ENCODE peak calls at places on chromosomes 12 and 14, in six cellular contexts. One of them, this sample, is unnamed.
A peak's percentile ranks its signal among the peaks of the same experiment; 100 is the strongest.

GRCh38 chr12:69266045-69266635 is 26.8 kb downstream of the CPSF6 start:
- DNase-seq in upper lobe of right lung: no peak
- DNase-seq in ascending aorta: no peak
- DNase-seq in IMR-90: peak; percentile 86
- DNase-seq in lower lobe of right lung: no peak
- DNase-seq in right lobe of liver: no peak
- DNase-seq in this sample: peak; percentile 68

GRCh38 chr12:21894792-21895392 is 46.3 kb downstream of the ABCC9 start:
- DNase-seq in ascending aorta: no peak
- DNase-seq in IMR-90: peak; percentile 45
- DNase-seq in upper lobe of right lung: no peak
- DNase-seq in right lobe of liver: peak; percentile 84
- DNase-seq in lower lobe of right lung: no peak
- DNase-seq in this sample: no peak

GRCh38 chr12:127998936-127999467 is 268.0 kb upstream of the TMEM132C start:
- DNase-seq in right lobe of liver: no peak
- DNase-seq in lower lobe of right lung: no peak
- DNase-seq in IMR-90: no peak
- DNase-seq in upper lobe of right lung: no peak
- DNase-seq in ascending aorta: no peak
- DNase-seq in this sample: peak; percentile 61

GRCh38 chr14:63245893-63246292 is 41.6 kb downstream of the RHOJ start:
- DNase-seq in ascending aorta: no peak
- DNase-seq in right lobe of liver: no peak
- DNase-seq in IMR-90: no peak
- DNase-seq in upper lobe of right lung: no peak
- DNase-seq in lower lobe of right lung: no peak
- DNase-seq in this sample: peak; percentile 16

GRCh38 chr14:73264896-73265720 is 27.8 kb downstream of the PAPLN start:
- DNase-seq in ascending aorta: no peak
- DNase-seq in IMR-90: no peak
- DNase-seq in lower lobe of right lung: no peak
- DNase-seq in upper lobe of right lung: no peak
- DNase-seq in right lobe of liver: no peak
- DNase-seq in this sample: no peak

GRCh38 chr12:9244894-9245293 is 36.7 kb upstream of the PZP start:
- DNase-seq in upper lobe of right lung: no peak
- DNase-seq in lower lobe of right lung: no peak
- DNase-seq in right lobe of liver: no peak
- DNase-seq in IMR-90: no peak
- DNase-seq in ascending aorta: no peak
- DNase-seq in this sample: no peak

GRCh38 chr12:109475993-109476806 is 900 bp downstream of the KCTD10 start:
- DNase-seq in ascending aorta: no peak
- DNase-seq in upper lobe of right lung: no peak
- DNase-seq in right lobe of liver: no peak
- DNase-seq in IMR-90: no peak
- DNase-seq in lower lobe of right lung: no peak
- DNase-seq in this sample: no peak

GRCh38 chr12:24447678-24448077 is 498.2 kb upstream of the SOX5 start:
- DNase-seq in upper lobe of right lung: no peak
- DNase-seq in IMR-90: no peak
- DNase-seq in right lobe of liver: no peak
- DNase-seq in lower lobe of right lung: no peak
- DNase-seq in ascending aorta: no peak
- DNase-seq in this sample: no peak

GRCh38 chr12:76123301-76124212 is 39.1 kb upstream of the NAP1L1 start:
- DNase-seq in IMR-90: peak; percentile 64
- DNase-seq in right lobe of liver: no peak
- DNase-seq in upper lobe of right lung: no peak
- DNase-seq in ascending aorta: no peak
- DNase-seq in lower lobe of right lung: no peak
- DNase-seq in this sample: peak; percentile 61

GRCh38 chr12:22126758-22127157 is 80.7 kb downstream of the CMAS start:
- DNase-seq in right lobe of liver: no peak
- DNase-seq in IMR-90: no peak
- DNase-seq in lower lobe of right lung: no peak
- DNase-seq in ascending aorta: no peak
- DNase-seq in upper lobe of right lung: no peak
- DNase-seq in this sample: no peak

GRCh38 chr14:53226553-53226952 is 73.4 kb upstream of the DDHD1 start:
- DNase-seq in right lobe of liver: no peak
- DNase-seq in IMR-90: peak; percentile 42
- DNase-seq in lower lobe of right lung: no peak
- DNase-seq in upper lobe of right lung: no peak
- DNase-seq in ascending aorta: no peak
- DNase-seq in this sample: no peak

GRCh38 chr12:43336962-43337555 is 214.9 kb downstream of the ADAMTS20 start:
- DNase-seq in IMR-90: peak; percentile 70
- DNase-seq in right lobe of liver: no peak
- DNase-seq in upper lobe of right lung: no peak
- DNase-seq in lower lobe of right lung: no peak
- DNase-seq in ascending aorta: no peak
- DNase-seq in this sample: peak; percentile 27

GRCh38 chr12:32379213-32379612 is 20.1 kb upstream of the FGD4 start:
- DNase-seq in IMR-90: no peak
- DNase-seq in ascending aorta: no peak
- DNase-seq in upper lobe of right lung: no peak
- DNase-seq in right lobe of liver: no peak
- DNase-seq in lower lobe of right lung: no peak
- DNase-seq in this sample: no peak

GRCh38 chr12:120721866-120722265 is 3.8 kb upstream of the ACADS start:
- DNase-seq in IMR-90: no peak
- DNase-seq in ascending aorta: no peak
- DNase-seq in upper lobe of right lung: no peak
- DNase-seq in lower lobe of right lung: no peak
- DNase-seq in right lobe of liver: no peak
- DNase-seq in this sample: no peak

GRCh38 chr12:76927170-76927784 is 48.5 kb upstream of the CSRP2 start:
- DNase-seq in IMR-90: peak; percentile 57
- DNase-seq in lower lobe of right lung: no peak
- DNase-seq in ascending aorta: peak; percentile 68
- DNase-seq in upper lobe of right lung: no peak
- DNase-seq in right lobe of liver: peak; percentile 58
- DNase-seq in this sample: no peak

GRCh38 chr12:121453629-121454028 is 53.7 kb downstream of the RNF34 start:
- DNase-seq in IMR-90: no peak
- DNase-seq in ascending aorta: no peak
- DNase-seq in lower lobe of right lung: no peak
- DNase-seq in right lobe of liver: no peak
- DNase-seq in upper lobe of right lung: no peak
- DNase-seq in this sample: no peak

GRCh38 chr12:90163975-90164374 is 455.3 kb upstream of the ATP2B1 start:
- DNase-seq in IMR-90: no peak
- DNase-seq in upper lobe of right lung: no peak
- DNase-seq in lower lobe of right lung: no peak
- DNase-seq in right lobe of liver: no peak
- DNase-seq in ascending aorta: no peak
- DNase-seq in this sample: no peak

GRCh38 chr12:101927042-101927441 is 49.7 kb downstream of the DRAM1 start:
- DNase-seq in right lobe of liver: no peak
- DNase-seq in lower lobe of right lung: no peak
- DNase-seq in IMR-90: peak; percentile 83
- DNase-seq in ascending aorta: no peak
- DNase-seq in upper lobe of right lung: no peak
- DNase-seq in this sample: peak; percentile 89

GRCh38 chr14:101600891-101601602 is 39.8 kb downstream of the DIO3 start:
- DNase-seq in upper lobe of right lung: no peak
- DNase-seq in ascending aorta: peak; percentile 55
- DNase-seq in right lobe of liver: peak; percentile 29
- DNase-seq in lower lobe of right lung: no peak
- DNase-seq in IMR-90: no peak
- DNase-seq in this sample: no peak

GRCh38 chr14:84937449-84937848 is 592.5 kb upstream of the FLRT2 start:
- DNase-seq in ascending aorta: no peak
- DNase-seq in upper lobe of right lung: no peak
- DNase-seq in lower lobe of right lung: no peak
- DNase-seq in IMR-90: no peak
- DNase-seq in right lobe of liver: no peak
- DNase-seq in this sample: no peak

GRCh38 chr14:95533391-95533821 is 1.4 kb upstream of the GLRX5 start:
- DNase-seq in IMR-90: peak; percentile 65
- DNase-seq in right lobe of liver: no peak
- DNase-seq in ascending aorta: no peak
- DNase-seq in upper lobe of right lung: no peak
- DNase-seq in lower lobe of right lung: no peak
- DNase-seq in this sample: peak; percentile 42

GRCh38 chr12:41795910-41796309 is 348.8 kb downstream of the GXYLT1 start:
- DNase-seq in IMR-90: no peak
- DNase-seq in lower lobe of right lung: no peak
- DNase-seq in upper lobe of right lung: no peak
- DNase-seq in ascending aorta: no peak
- DNase-seq in right lobe of liver: no peak
- DNase-seq in this sample: no peak

GRCh38 chr12:64826234-64826633 is 1.8 kb downstream of the TBC1D30 start:
- DNase-seq in right lobe of liver: peak; percentile 43
- DNase-seq in upper lobe of right lung: peak; percentile 74
- DNase-seq in lower lobe of right lung: peak; percentile 64
- DNase-seq in IMR-90: peak; percentile 45
- DNase-seq in ascending aorta: no peak
- DNase-seq in this sample: peak; percentile 44

GRCh38 chr12:54040148-54040494 is 7.3 kb downstream of the HOXC5 start:
- DNase-seq in IMR-90: no peak
- DNase-seq in ascending aorta: no peak
- DNase-seq in upper lobe of right lung: no peak
- DNase-seq in right lobe of liver: no peak
- DNase-seq in lower lobe of right lung: no peak
- DNase-seq in this sample: no peak

GRCh38 chr12:80187660-80188090 is 88.3 kb downstream of the OTOGL start:
- DNase-seq in lower lobe of right lung: no peak
- DNase-seq in right lobe of liver: no peak
- DNase-seq in ascending aorta: no peak
- DNase-seq in IMR-90: peak; percentile 41
- DNase-seq in upper lobe of right lung: no peak
- DNase-seq in this sample: peak; percentile 62

GRCh38 chr12:127457726-127458125 is 809.2 kb upstream of the TMEM132C start:
- DNase-seq in lower lobe of right lung: no peak
- DNase-seq in IMR-90: no peak
- DNase-seq in ascending aorta: no peak
- DNase-seq in upper lobe of right lung: no peak
- DNase-seq in right lobe of liver: no peak
- DNase-seq in this sample: no peak

GRCh38 chr12:3253682-3254275 is 176.6 kb downstream of the TSPAN9 start:
- DNase-seq in lower lobe of right lung: no peak
- DNase-seq in IMR-90: no peak
- DNase-seq in upper lobe of right lung: no peak
- DNase-seq in ascending aorta: no peak
- DNase-seq in right lobe of liver: no peak
- DNase-seq in this sample: no peak

GRCh38 chr14:92460916-92461579 is 52.5 kb upstream of the RIN3 start:
- DNase-seq in lower lobe of right lung: no peak
- DNase-seq in right lobe of liver: no peak
- DNase-seq in IMR-90: peak; percentile 82
- DNase-seq in upper lobe of right lung: no peak
- DNase-seq in ascending aorta: peak; percentile 78
- DNase-seq in this sample: peak; percentile 82

GRCh38 chr12:63893170-63893569 is 48.7 kb downstream of the SRGAP1 start:
- DNase-seq in IMR-90: no peak
- DNase-seq in upper lobe of right lung: no peak
- DNase-seq in lower lobe of right lung: no peak
- DNase-seq in ascending aorta: no peak
- DNase-seq in right lobe of liver: no peak
- DNase-seq in this sample: no peak

GRCh38 chr14:99251721-99252120 is 20.3 kb downstream of the BCL11B start:
- DNase-seq in lower lobe of right lung: no peak
- DNase-seq in IMR-90: no peak
- DNase-seq in right lobe of liver: no peak
- DNase-seq in ascending aorta: no peak
- DNase-seq in upper lobe of right lung: no peak
- DNase-seq in this sample: no peak
- H3K27ac ChIP-seq in lower lobe of right lung: no peak overlapping the region
- H3K27ac ChIP-seq in IMR-90: no peak overlapping the region
- H3K27ac ChIP-seq in right lobe of liver: no peak overlapping the region
- H3K27ac ChIP-seq in ascending aorta: no peak overlapping the region
- H3K27ac ChIP-seq in upper lobe of right lung: no peak overlapping the region
- H3K27ac ChIP-seq in this sample: no peak overlapping the region

GRCh38 chr12:105069936-105070702 is 14.1 kb downstream of the ALDH1L2 start:
- DNase-seq in ascending aorta: no peak
- DNase-seq in right lobe of liver: no peak
- DNase-seq in upper lobe of right lung: no peak
- DNase-seq in IMR-90: no peak
- DNase-seq in lower lobe of right lung: no peak
- DNase-seq in this sample: no peak
- H3K36me3 ChIP-seq in ascending aorta: peaks cover 16% of the 10 kb centered on the region
- H3K36me3 ChIP-seq in right lobe of liver: no peaks in the 10 kb centered on the region
- H3K36me3 ChIP-seq in upper lobe of right lung: peaks cover 7% of the 10 kb centered on the region
- H3K36me3 ChIP-seq in IMR-90: peaks cover 29% of the 10 kb centered on the region
- H3K36me3 ChIP-seq in lower lobe of right lung: peaks cover 9% of the 10 kb centered on the region
- H3K36me3 ChIP-seq in this sample: peaks cover 42% of the 10 kb centered on the region

GRCh38 chr12:94458882-94459772 is 540 bp downstream of the CEP83 start:
- DNase-seq in ascending aorta: no peak
- DNase-seq in right lobe of liver: no peak
- DNase-seq in upper lobe of right lung: no peak
- DNase-seq in lower lobe of right lung: no peak
- DNase-seq in IMR-90: peak; percentile 48
- DNase-seq in this sample: peak; percentile 37
- H3K27ac ChIP-seq in ascending aorta: peak overlapping the region; percentile 83
- H3K27ac ChIP-seq in right lobe of liver: peak overlapping the region; percentile 81
- H3K27ac ChIP-seq in upper lobe of right lung: peak overlapping the region; percentile 90
- H3K27ac ChIP-seq in lower lobe of right lung: peak overlapping the region; percentile 93
- H3K27ac ChIP-seq in IMR-90: peak overlapping the region; percentile 77
- H3K27ac ChIP-seq in this sample: peak overlapping the region; percentile 83

GRCh38 chr12:106974525-106974924 is 12.4 kb downstream of the MTERF2 start:
- DNase-seq in lower lobe of right lung: no peak
- DNase-seq in right lobe of liver: peak; percentile 54
- DNase-seq in IMR-90: no peak
- DNase-seq in ascending aorta: no peak
- DNase-seq in upper lobe of right lung: no peak
- DNase-seq in this sample: no peak

GRCh38 chr12:106973545-106973944 is 13.4 kb downstream of the MTERF2 start:
- DNase-seq in upper lobe of right lung: no peak
- DNase-seq in IMR-90: no peak
- DNase-seq in lower lobe of right lung: no peak
- DNase-seq in right lobe of liver: no peak
- DNase-seq in ascending aorta: no peak
- DNase-seq in this sample: no peak

GRCh38 chr12:106975098-106975497 is 11.8 kb downstream of the MTERF2 start:
- DNase-seq in right lobe of liver: no peak
- DNase-seq in IMR-90: no peak
- DNase-seq in ascending aorta: no peak
- DNase-seq in lower lobe of right lung: no peak
- DNase-seq in upper lobe of right lung: no peak
- DNase-seq in this sample: no peak

GRCh38 chr12:106976013-106976658 is 10.8 kb downstream of the MTERF2 start:
- DNase-seq in lower lobe of right lung: no peak
- DNase-seq in right lobe of liver: no peak
- DNase-seq in ascending aorta: no peak
- DNase-seq in upper lobe of right lung: no peak
- DNase-seq in IMR-90: peak; percentile 80
- DNase-seq in this sample: peak; percentile 75

DNA sequence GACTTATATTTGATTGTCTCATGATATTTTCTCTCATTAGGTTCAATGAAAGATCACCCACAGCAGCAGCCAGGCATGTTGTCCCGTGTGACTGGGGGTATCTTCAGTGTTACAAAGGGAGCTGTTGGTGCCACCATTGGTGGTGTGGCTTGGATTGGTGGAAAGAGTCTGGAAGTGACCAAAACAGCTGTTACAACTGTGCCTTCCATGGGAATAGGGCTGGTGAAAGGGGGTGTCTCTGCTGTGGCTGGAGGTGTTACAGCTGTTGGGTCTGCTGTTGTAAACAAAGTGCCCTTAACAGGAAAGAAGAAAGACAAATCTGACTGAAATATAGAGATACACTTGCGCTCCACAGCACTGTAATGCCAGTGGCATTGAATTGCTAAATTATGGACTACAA is 15.4 kb downstream of the TMEM263 start:
- DNase-seq in IMR-90: no peak
- DNase-seq in lower lobe of right lung: no peak
- DNase-seq in right lobe of liver: no peak
- DNase-seq in ascending aorta: no peak
- DNase-seq in upper lobe of right lung: no peak
- DNase-seq in this sample: no peak
- H3K36me3 ChIP-seq in IMR-90: peaks cover 25% of the 10 kb centered on the region
- H3K36me3 ChIP-seq in lower lobe of right lung: peaks cover 47% of the 10 kb centered on the region
- H3K36me3 ChIP-seq in right lobe of liver: peaks cover 7% of the 10 kb centered on the region
- H3K36me3 ChIP-seq in ascending aorta: peaks cover 44% of the 10 kb centered on the region
- H3K36me3 ChIP-seq in upper lobe of right lung: peaks cover 38% of the 10 kb centered on the region
- H3K36me3 ChIP-seq in this sample: peaks cover 48% of the 10 kb centered on the region

This sample was measured in astrocyte.